ENCODE peak calls at places on chromosomes 2 and 18, in six cellular contexts. One of them, this sample, is unnamed.

GRCh38 chr2:98013407-98014042 is 17.8 kb upstream of the TMEM131 start:
- DNase-seq in transverse colon: no peak
- DNase-seq in body of pancreas: no peak
- DNase-seq in Peyer's patch: no peak
- DNase-seq in HCT116: no peak
- DNase-seq in GM23248: peak; percentile 66
- DNase-seq in this sample: no peak

GRCh38 chr2:80026040-80026729 is 278.4 kb downstream of the LRRTM1 start:
- DNase-seq in GM23248: peak; percentile 44
- DNase-seq in Peyer's patch: no peak
- DNase-seq in HCT116: no peak
- DNase-seq in body of pancreas: no peak
- DNase-seq in transverse colon: no peak
- DNase-seq in this sample: no peak

GRCh38 chr2:200477667-200478121 is 32.2 kb downstream of the KCTD18 start:
- DNase-seq in transverse colon: peak; percentile 24
- DNase-seq in Peyer's patch: no peak
- DNase-seq in GM23248: no peak
- DNase-seq in HCT116: no peak
- DNase-seq in body of pancreas: no peak
- DNase-seq in this sample: no peak

GRCh38 chr2:105754011-105754410 is 9.3 kb downstream of the NCK2 start:
- DNase-seq in transverse colon: no peak
- DNase-seq in Peyer's patch: no peak
- DNase-seq in GM23248: no peak
- DNase-seq in HCT116: no peak
- DNase-seq in body of pancreas: no peak
- DNase-seq in this sample: no peak

GRCh38 chr2:99420031-99420430 is 69.8 kb downstream of the REV1 start:
- DNase-seq in GM23248: peak; percentile 56
- DNase-seq in transverse colon: no peak
- DNase-seq in HCT116: no peak
- DNase-seq in body of pancreas: no peak
- DNase-seq in Peyer's patch: no peak
- DNase-seq in this sample: no peak

GRCh38 chr18:136433-136832 is 21.9 kb upstream of the USP14 start:
- DNase-seq in body of pancreas: no peak
- DNase-seq in HCT116: no peak
- DNase-seq in Peyer's patch: no peak
- DNase-seq in GM23248: no peak
- DNase-seq in transverse colon: peak; percentile 10
- DNase-seq in this sample: no peak

GRCh38 chr2:3237501-3237889 is 140.1 kb downstream of the EIPR1 start:
- DNase-seq in body of pancreas: no peak
- DNase-seq in Peyer's patch: no peak
- DNase-seq in HCT116: no peak
- DNase-seq in GM23248: no peak
- DNase-seq in transverse colon: no peak
- DNase-seq in this sample: no peak

GRCh38 chr2:79585701-79586428 is 73.0 kb downstream of the CTNNA2 start:
- DNase-seq in body of pancreas: no peak
- DNase-seq in GM23248: peak; percentile 37
- DNase-seq in Peyer's patch: no peak
- DNase-seq in HCT116: no peak
- DNase-seq in transverse colon: no peak
- DNase-seq in this sample: no peak

GRCh38 chr18:21912339-21913239 is 172.0 kb downstream of the MIB1 start:
- DNase-seq in HCT116: no peak
- DNase-seq in body of pancreas: no peak
- DNase-seq in GM23248: no peak
- DNase-seq in Peyer's patch: no peak
- DNase-seq in transverse colon: no peak
- DNase-seq in this sample: no peak

GRCh38 chr2:161952722-161953322 is 121.2 kb downstream of the DPP4 start:
- DNase-seq in GM23248: no peak
- DNase-seq in body of pancreas: no peak
- DNase-seq in HCT116: no peak
- DNase-seq in Peyer's patch: no peak
- DNase-seq in transverse colon: no peak
- DNase-seq in this sample: no peak

GRCh38 chr2:51695531-51695930 is 663.6 kb upstream of the NRXN1 start:
- DNase-seq in Peyer's patch: no peak
- DNase-seq in GM23248: peak; percentile 12
- DNase-seq in transverse colon: no peak
- DNase-seq in body of pancreas: no peak
- DNase-seq in HCT116: no peak
- DNase-seq in this sample: no peak

DNA sequence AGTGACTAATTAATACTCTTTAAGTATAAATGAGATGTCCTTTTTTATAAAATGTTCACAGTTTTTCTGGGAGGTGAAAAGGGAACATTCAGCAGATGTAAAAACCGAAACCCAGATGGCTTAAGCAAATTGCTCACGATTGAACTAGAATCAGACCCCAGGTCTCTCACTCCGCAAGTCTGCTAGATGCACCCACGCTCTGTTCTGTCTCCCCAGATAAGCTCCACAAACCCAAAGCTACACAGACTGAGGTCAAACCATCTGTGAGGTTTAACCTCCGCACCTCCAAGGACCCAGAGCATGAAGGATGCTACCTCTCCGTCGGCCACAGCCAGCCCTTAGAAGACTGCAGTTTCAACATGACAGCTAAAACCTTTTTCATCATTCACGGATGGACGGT is 3.2 kb downstream of the LIPG start:
- DNase-seq in Peyer's patch: no peak
- DNase-seq in transverse colon: no peak
- DNase-seq in GM23248: no peak
- DNase-seq in body of pancreas: no peak
- DNase-seq in HCT116: no peak
- DNase-seq in this sample: no peak
- H3K4me3 ChIP-seq in Peyer's patch: no peak overlapping the region
- H3K4me3 ChIP-seq in transverse colon: no peak overlapping the region
- H3K4me3 ChIP-seq in GM23248: no peak overlapping the region
- H3K4me3 ChIP-seq in body of pancreas: no peak overlapping the region
- H3K4me3 ChIP-seq in HCT116: no peak overlapping the region
- H3K4me3 ChIP-seq in this sample: no peak overlapping the region

GRCh38 chr2:233358864-233359386 is 4.6 kb downstream of the DGKD start:
- DNase-seq in Peyer's patch: no peak
- DNase-seq in body of pancreas: no peak
- DNase-seq in transverse colon: peak; percentile 4
- DNase-seq in GM23248: no peak
- DNase-seq in HCT116: no peak
- DNase-seq in this sample: no peak
- H3K4me3 ChIP-seq in Peyer's patch: no peak overlapping the region
- H3K4me3 ChIP-seq in body of pancreas: no peak overlapping the region
- H3K4me3 ChIP-seq in transverse colon: no peak overlapping the region
- H3K4me3 ChIP-seq in GM23248: no peak overlapping the region
- H3K4me3 ChIP-seq in HCT116: no peak overlapping the region
- H3K4me3 ChIP-seq in this sample: no peak overlapping the region

GRCh38 chr2:126657146-126657635 is 1.2 kb downstream of the GYPC start:
- DNase-seq in HCT116: no peak
- DNase-seq in body of pancreas: peak; percentile 63
- DNase-seq in Peyer's patch: no peak
- DNase-seq in transverse colon: peak; percentile 76
- DNase-seq in GM23248: peak; percentile 97
- DNase-seq in this sample: peak; percentile 27
- H3K4me3 ChIP-seq in HCT116: no peak overlapping the region
- H3K4me3 ChIP-seq in body of pancreas: peak overlapping the region; percentile 42
- H3K4me3 ChIP-seq in Peyer's patch: peak overlapping the region; percentile 75
- H3K4me3 ChIP-seq in transverse colon: peak overlapping the region; percentile 74
- H3K4me3 ChIP-seq in GM23248: peak overlapping the region; percentile 81
- H3K4me3 ChIP-seq in this sample: peak overlapping the region; percentile 74

GRCh38 chr2:226795281-226796011 is 4.2 kb downstream of the IRS1 start:
- DNase-seq in body of pancreas: no peak
- DNase-seq in GM23248: peak; percentile 77
- DNase-seq in HCT116: no peak
- DNase-seq in Peyer's patch: no peak
- DNase-seq in transverse colon: no peak
- DNase-seq in this sample: no peak

GRCh38 chr2:226794077-226794670 is 5.4 kb downstream of the IRS1 start:
- DNase-seq in transverse colon: no peak
- DNase-seq in HCT116: no peak
- DNase-seq in body of pancreas: no peak
- DNase-seq in GM23248: peak; percentile 53
- DNase-seq in Peyer's patch: no peak
- DNase-seq in this sample: no peak

GRCh38 chr2:226792155-226792871 is 7.3 kb downstream of the IRS1 start:
- DNase-seq in Peyer's patch: no peak
- DNase-seq in GM23248: peak; percentile 36
- DNase-seq in transverse colon: no peak
- DNase-seq in body of pancreas: no peak
- DNase-seq in HCT116: no peak
- DNase-seq in this sample: no peak

GRCh38 chr2:226794751-226795171 is 4.9 kb downstream of the IRS1 start:
- DNase-seq in GM23248: peak; percentile 74
- DNase-seq in body of pancreas: no peak
- DNase-seq in Peyer's patch: no peak
- DNase-seq in HCT116: no peak
- DNase-seq in transverse colon: no peak
- DNase-seq in this sample: no peak

GRCh38 chr2:226793615-226794014 is 6.0 kb downstream of the IRS1 start:
- DNase-seq in GM23248: peak; percentile 49
- DNase-seq in HCT116: no peak
- DNase-seq in transverse colon: no peak
- DNase-seq in body of pancreas: no peak
- DNase-seq in Peyer's patch: no peak
- DNase-seq in this sample: no peak
- H3K4me3 ChIP-seq in GM23248: peak overlapping the region; percentile 75
- H3K4me3 ChIP-seq in HCT116: no peak overlapping the region
- H3K4me3 ChIP-seq in transverse colon: peak overlapping the region; percentile 78
- H3K4me3 ChIP-seq in body of pancreas: no peak overlapping the region
- H3K4me3 ChIP-seq in Peyer's patch: peak overlapping the region; percentile 94
- H3K4me3 ChIP-seq in this sample: no peak overlapping the region

This sample was measured in CD8-positive, alpha-beta memory T cell.